ENCODE peak calls at places on chromosomes 11 and 22, in nine cellular contexts. W is cardiac muscle cell, I is left lung, E is neural progenitor cell, R is endodermal cell, O is colonic mucosa, V is fibroblast of lung, X is tibial artery, P is thoracic aorta. Y is an unnamed sample. For H3K4me1 and H3K36me3, the result is how much of the 10 kb centered on the place peaks cover.

GRCh38 chr22:43263645-43264514 is 76.9 kb upstream of the TTLL12 start:
- DNase-seq in O (peak), V (peak), E (no peak), X (no peak), I (no peak), W (no peak), R (no peak), P (no peak), Y (peak)

GRCh38 chr11:108117746-108118371 is 3.5 kb upstream of the ACAT1 start:
- DNase-seq in W (peak), O (no peak), E (peak), I (no peak), R (no peak), V (peak), X (no peak), P (no peak), Y (no peak)

GRCh38 chr11:48047616-48048015 is 67.3 kb downstream of the PTPRJ start:
- DNase-seq in I (peak), V (peak), P (no peak), W (no peak), E (no peak), O (no peak), R (no peak), X (no peak), Y (no peak)

GRCh38 chr11:19344661-19345518 is 104.1 kb upstream of the E2F8 start:
- DNase-seq in X (peak), I (peak), E (peak), V (peak), O (peak), P (no peak), W (peak), R (peak), Y (no peak)

GRCh38 chr11:95499516-95500135 is 268.6 kb upstream of the SESN3 start:
- DNase-seq in E (no peak), X (no peak), W (no peak), R (no peak), O (no peak), P (no peak), V (peak), I (no peak), Y (no peak)

GRCh38 chr22:35352214-35353111 is 28.4 kb upstream of the HMOX1 start:
- DNase-seq in P (peak), R (peak), W (peak), V (peak), I (peak), X (peak), O (peak), E (peak), Y (no peak)

GRCh38 chr11:103035656-103036434 is 56.1 kb downstream of the DCUN1D5 start:
- DNase-seq in W (peak), R (peak), E (peak), X (no peak), P (no peak), O (peak), V (peak), I (no peak), Y (peak)

GRCh38 chr11:3947084-3947483 is 91.6 kb downstream of the STIM1 start:
- DNase-seq in W (peak), R (no peak), O (peak), E (no peak), V (peak), I (no peak), P (no peak), X (no peak), Y (peak)

GRCh38 chr11:106456651-106457050 is 379.2 kb downstream of the AASDHPPT start:
- DNase-seq in R (no peak), P (no peak), O (no peak), W (no peak), I (no peak), E (no peak), X (no peak), V (peak), Y (no peak)

GRCh38 chr22:46830841-46831240 is 68.4 kb downstream of the TBC1D22A start:
- DNase-seq in V (peak), X (no peak), W (no peak), E (no peak), I (no peak), P (no peak), O (no peak), R (peak), Y (no peak)

GRCh38 chr22:46827781-46828180 is 65.3 kb downstream of the TBC1D22A start:
- DNase-seq in P (no peak), X (no peak), O (no peak), V (no peak), I (no peak), W (no peak), R (peak), E (no peak), Y (no peak)

GRCh38 chr22:46828323-46829139 is 66.1 kb downstream of the TBC1D22A start:
- DNase-seq in W (no peak), X (no peak), P (no peak), O (no peak), V (no peak), R (peak), I (no peak), E (no peak), Y (no peak)

GRCh38 chr22:46830001-46830715 is 67.7 kb downstream of the TBC1D22A start:
- DNase-seq in E (no peak), P (no peak), I (peak), W (no peak), O (no peak), X (peak), V (peak), R (peak), Y (no peak)

GRCh38 chr22:46829140-46829891 is 66.9 kb downstream of the TBC1D22A start:
- DNase-seq in O (no peak), E (no peak), W (no peak), I (no peak), R (peak), X (no peak), V (peak), P (no peak), Y (no peak)
- TF ChIP-seq CTCF in O (no peak), E (no peak), W (no peak), I (no peak), R (no peak), X (no peak), V (no peak), P (no peak), Y (no peak)

DNA sequence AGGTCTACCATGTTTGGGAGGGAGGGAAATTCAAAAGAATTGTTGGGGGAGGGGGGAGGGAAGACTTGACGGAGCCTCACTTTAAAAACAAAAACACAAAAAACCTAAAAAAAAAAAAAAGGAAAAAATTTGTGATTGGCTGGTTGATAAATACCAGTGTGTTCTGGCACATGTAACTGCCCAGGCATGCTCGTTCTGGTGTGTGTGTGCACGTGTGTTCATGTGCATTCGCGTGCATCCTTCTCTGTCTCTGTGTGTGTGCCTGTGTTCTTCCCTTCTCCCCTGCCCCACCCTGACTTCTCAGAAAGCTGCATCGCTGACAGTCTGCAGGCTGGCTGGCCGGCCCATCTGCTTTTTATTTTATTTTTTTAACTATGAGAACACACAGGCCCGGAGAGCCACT is 22.6 kb upstream of the ADSL start:
- DNase-seq in V (no peak), O (no peak), P (no peak), R (peak), E (no peak), I (no peak), X (no peak), W (no peak), Y (peak)
- H3K4me1 ChIP-seq in V (under half), O (under half), P (under half), R (under half), E (under half), I (under half), X (under half), W (under half), Y (half or more)

DNA sequence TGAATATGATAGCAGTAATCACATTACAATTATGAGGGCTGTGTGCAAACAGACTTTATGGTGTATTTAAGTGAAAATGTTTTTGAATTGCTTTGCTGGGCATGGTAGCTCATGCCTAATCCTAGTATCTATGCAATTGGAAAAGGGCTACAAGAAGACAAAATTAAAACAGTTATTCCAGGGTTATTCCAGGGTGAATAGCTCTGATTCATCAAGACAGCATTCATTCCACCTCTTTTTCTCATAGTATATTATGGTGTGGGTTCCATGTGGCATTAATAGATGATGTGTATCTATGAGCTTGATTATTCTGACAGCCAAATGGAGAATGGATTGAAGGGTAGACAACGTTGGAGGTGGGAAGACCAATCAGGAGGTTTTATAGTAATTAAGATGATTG is 12.1 kb upstream of the SIDT2 start:
- DNase-seq in X (no peak), O (no peak), R (no peak), W (no peak), I (no peak), P (no peak), V (peak), E (no peak), Y (no peak)
- H3K36me3 ChIP-seq in X (half or more), O (under half), R (half or more), W (half or more), I (half or more), P (half or more), V (under half), E (under half), Y (under half)

GRCh38 chr11:9078113-9079041 is 13.0 kb downstream of the SCUBE2 start:
- DNase-seq in P (no peak), O (no peak), V (no peak), E (no peak), I (no peak), R (peak), W (no peak), X (no peak), Y (no peak)
- TF ChIP-seq CTCF in P (no peak), O (no peak), V (no peak), E (peak), I (no peak), R (peak), W (no peak), X (no peak), Y (no peak)

GRCh38 chr22:29697853-29698598 is 21.8 kb upstream of the CABP7 start:
- DNase-seq in I (peak), R (no peak), X (no peak), P (no peak), W (no peak), E (no peak), V (no peak), O (no peak), Y (no peak)
- H3K4me1 ChIP-seq in I (under half), R (under half), X (under half), P (under half), W (under half), E (under half), V (under half), O (under half), Y (under half)

GRCh38 chr22:31160328-31160978 is 471 bp downstream of the RNF185 start:
- DNase-seq in W (peak), E (no peak), R (no peak), P (no peak), O (peak), V (peak), X (no peak), I (no peak), Y (peak)
- H3K36me3 ChIP-seq in W (under half), E (under half), R (under half), P (under half), O (under half), V (under half), X (under half), I (under half), Y (under half)

GRCh38 chr11:67599149-67599548 is 7.6 kb upstream of the NDUFV1 start:
- DNase-seq in R (no peak), V (no peak), X (no peak), W (no peak), E (no peak), I (no peak), P (no peak), O (no peak), Y (no peak)

GRCh38 chr11:67600324-67601029 is 6.3 kb upstream of the NDUFV1 start:
- DNase-seq in E (no peak), I (no peak), R (no peak), W (no peak), V (no peak), O (no peak), X (no peak), P (no peak), Y (no peak)

GRCh38 chr11:67594480-67594879 is 10.9 kb downstream of the GSTP1 start:
- DNase-seq in P (no peak), O (no peak), E (no peak), V (no peak), X (no peak), I (no peak), R (no peak), W (no peak), Y (no peak)

GRCh38 chr11:67592880-67593624 is 9.4 kb downstream of the GSTP1 start:
- DNase-seq in O (no peak), I (no peak), W (no peak), E (no peak), P (no peak), V (no peak), X (no peak), R (no peak), Y (no peak)

DNA sequence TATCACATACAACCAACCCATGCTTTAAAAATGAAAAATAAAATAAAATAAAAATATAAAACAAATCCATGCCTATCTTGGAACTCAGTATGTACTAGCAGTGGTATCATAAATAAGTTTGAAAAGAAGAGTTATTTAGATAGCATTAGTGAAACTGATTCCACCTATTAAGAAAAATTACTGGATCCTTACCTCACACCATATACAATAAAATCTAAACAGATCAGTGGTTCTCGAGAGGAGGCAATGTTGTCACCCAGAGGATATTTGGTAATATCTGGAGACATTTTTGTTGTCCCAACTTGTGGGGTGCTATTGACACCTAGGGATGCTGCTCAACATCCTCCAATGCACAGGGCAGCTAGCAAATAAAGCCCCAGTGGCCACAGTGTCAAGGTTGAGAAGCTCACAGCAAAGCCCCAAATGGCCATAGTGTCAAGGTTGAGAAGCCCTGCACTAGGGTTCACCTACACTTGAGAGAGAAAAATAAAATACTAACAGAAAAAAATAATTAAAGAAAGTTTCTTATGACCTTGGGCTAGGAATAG is 9.9 kb upstream of the NDUFV1 start:
- DNase-seq in X (no peak), R (no peak), W (no peak), I (no peak), O (no peak), P (no peak), V (no peak), E (no peak), Y (no peak)
- TF ChIP-seq CTCF in X (no peak), R (no peak), W (no peak), I (no peak), O (no peak), P (no peak), V (no peak), E (no peak), Y (no peak)

GRCh38 chr11:65217441-65218423 is 36.0 kb downstream of the CAPN1 start:
- DNase-seq in R (peak), O (no peak), I (peak), E (no peak), V (no peak), X (peak), W (no peak), P (no peak), Y (no peak)

GRCh38 chr11:65215441-65216076 is 33.8 kb downstream of the CAPN1 start:
- DNase-seq in P (no peak), R (peak), E (no peak), V (no peak), I (peak), X (no peak), W (no peak), O (no peak), Y (no peak)

GRCh38 chr11:65218446-65218845 is 36.7 kb downstream of the CAPN1 start:
- DNase-seq in I (peak), O (no peak), W (no peak), R (peak), E (no peak), P (no peak), X (no peak), V (no peak), Y (no peak)

GRCh38 chr11:65214212-65214845 is 32.6 kb downstream of the CAPN1 start:
- DNase-seq in V (no peak), R (peak), E (no peak), P (no peak), O (no peak), X (peak), I (no peak), W (no peak), Y (no peak)

DNA sequence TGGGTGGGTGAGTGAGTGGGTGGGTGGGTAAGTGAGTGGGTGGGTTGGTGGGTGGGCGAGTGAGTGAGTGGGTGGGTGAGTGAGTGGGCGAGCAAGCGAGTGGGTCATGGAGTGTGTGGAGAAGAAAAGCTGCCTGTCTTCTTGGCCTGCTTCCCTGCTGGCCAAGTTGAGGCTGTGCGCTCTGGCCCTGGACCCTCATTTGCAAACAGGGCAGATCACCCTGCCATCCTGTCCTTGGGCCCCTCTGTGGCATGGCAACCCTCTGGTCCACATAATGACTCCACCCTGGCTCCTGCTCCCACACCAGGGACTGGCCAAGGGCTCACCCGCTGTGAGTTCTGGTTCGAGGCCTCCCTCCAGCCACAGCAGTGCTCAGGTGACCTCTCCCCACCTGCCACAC is 35.1 kb downstream of the CAPN1 start:
- DNase-seq in E (no peak), X (peak), V (no peak), W (no peak), R (peak), O (no peak), P (no peak), I (peak), Y (no peak)
- H3K4me1 ChIP-seq in E (under half), X (under half), V (under half), W (under half), R (under half), O (under half), P (under half), I (under half), Y (under half)

Y was measured in CD8-positive, alpha-beta T cell.